ENCODE peak calls at places on chromosomes 6 and 20, in four cellular contexts. One of them, this sample, is unnamed.

GRCh38 chr6:148885154-148885870 is 138.5 kb downstream of the UST start:
- DNase-seq in HepG2: no peak
- DNase-seq in GM12878: no peak
- DNase-seq in K562: no peak
- DNase-seq in this sample: no peak

GRCh38 chr6:89432875-89433636 is at the start of gene ANKRD6:
- DNase-seq in HepG2: peak
- DNase-seq in GM12878: peak
- DNase-seq in K562: peak
- DNase-seq in this sample: peak

GRCh38 chr20:17568972-17569471 is 853 bp upstream of the DSTN start:
- DNase-seq in HepG2: peak
- DNase-seq in GM12878: no peak
- DNase-seq in K562: peak
- DNase-seq in this sample: peak

GRCh38 chr6:30213999-30214982 is 1.1 kb upstream of the TRIM26 start:
- DNase-seq in HepG2: peak
- DNase-seq in GM12878: peak
- DNase-seq in K562: peak
- DNase-seq in this sample: peak

GRCh38 chr20:43744966-43745733 is 18.3 kb upstream of the GTSF1L start:
- DNase-seq in HepG2: no peak
- DNase-seq in GM12878: no peak
- DNase-seq in K562: no peak
- DNase-seq in this sample: no peak

GRCh38 chr20:48841861-48842529 is 14.2 kb upstream of the PREX1 start:
- DNase-seq in HepG2: no peak
- DNase-seq in GM12878: no peak
- DNase-seq in K562: peak
- DNase-seq in this sample: no peak

GRCh38 chr20:40275738-40276137 is 413.3 kb downstream of the MAFB start:
- DNase-seq in HepG2: no peak
- DNase-seq in GM12878: no peak
- DNase-seq in K562: no peak
- DNase-seq in this sample: no peak

GRCh38 chr6:109165392-109165964 is 70.2 kb downstream of the CEP57L1 start:
- DNase-seq in HepG2: peak
- DNase-seq in GM12878: no peak
- DNase-seq in K562: no peak
- DNase-seq in this sample: no peak

GRCh38 chr20:62876826-62877728 is 15.5 kb upstream of the TCFL5 start:
- DNase-seq in HepG2: no peak
- DNase-seq in GM12878: no peak
- DNase-seq in K562: no peak
- DNase-seq in this sample: peak

GRCh38 chr6:36961441-36962430 is 7.2 kb downstream of the PI16 start:
- DNase-seq in HepG2: no peak
- DNase-seq in GM12878: no peak
- DNase-seq in K562: peak
- DNase-seq in this sample: no peak

GRCh38 chr6:129203190-129203900 is 320.4 kb downstream of the LAMA2 start:
- DNase-seq in HepG2: no peak
- DNase-seq in GM12878: no peak
- DNase-seq in K562: no peak
- DNase-seq in this sample: no peak

GRCh38 chr20:58192567-58192966 is 35.9 kb downstream of the ANKRD60 start:
- DNase-seq in HepG2: no peak
- DNase-seq in GM12878: no peak
- DNase-seq in K562: peak
- DNase-seq in this sample: peak

GRCh38 chr20:34891166-34892062 is 15.0 kb downstream of the ACSS2 start:
- DNase-seq in HepG2: no peak
- DNase-seq in GM12878: no peak
- DNase-seq in K562: no peak
- DNase-seq in this sample: no peak

GRCh38 chr6:148470606-148471299 is 128.1 kb downstream of the SASH1 start:
- DNase-seq in HepG2: no peak
- DNase-seq in GM12878: no peak
- DNase-seq in K562: no peak
- DNase-seq in this sample: no peak

GRCh38 chr6:170210026-170210390 is 80.9 kb downstream of the DLL1 start:
- DNase-seq in HepG2: no peak
- DNase-seq in GM12878: no peak
- DNase-seq in K562: no peak
- DNase-seq in this sample: no peak

GRCh38 chr20:18237682-18238081 is 50.6 kb upstream of the ZNF133 start:
- DNase-seq in HepG2: no peak
- DNase-seq in GM12878: no peak
- DNase-seq in K562: no peak
- DNase-seq in this sample: no peak

GRCh38 chr6:2245954-2246863 is 804 bp upstream of the GMDS start:
- DNase-seq in HepG2: peak
- DNase-seq in GM12878: no peak
- DNase-seq in K562: peak
- DNase-seq in this sample: peak

GRCh38 chr6:55913213-55914195 is 38.1 kb upstream of the BMP5 start:
- DNase-seq in HepG2: no peak
- DNase-seq in GM12878: no peak
- DNase-seq in K562: no peak
- DNase-seq in this sample: no peak

GRCh38 chr20:18032977-18033892 is 24.5 kb downstream of the OVOL2 start:
- DNase-seq in HepG2: peak
- DNase-seq in GM12878: no peak
- DNase-seq in K562: no peak
- DNase-seq in this sample: no peak

GRCh38 chr20:51752343-51752951 is 15.7 kb downstream of the ATP9A start:
- DNase-seq in HepG2: peak
- DNase-seq in GM12878: no peak
- DNase-seq in K562: no peak
- DNase-seq in this sample: no peak

GRCh38 chr20:16708590-16708989 is 21.2 kb upstream of the SNRPB2 start:
- DNase-seq in HepG2: no peak
- DNase-seq in GM12878: no peak
- DNase-seq in K562: no peak
- DNase-seq in this sample: no peak

GRCh38 chr6:27795697-27796494 is 116.3 kb downstream of the OR2B2 start:
- DNase-seq in HepG2: peak
- DNase-seq in GM12878: peak
- DNase-seq in K562: peak
- DNase-seq in this sample: no peak
- TF ChIP-seq TCF7 in HepG2: no peak
- TF ChIP-seq TCF7 in GM12878: peak
- TF ChIP-seq TCF7 in K562: no peak
- TF ChIP-seq TCF7 in this sample: no peak

GRCh38 chr20:38421915-38422314 is 13.2 kb downstream of the SNHG17 start:
- DNase-seq in HepG2: no peak
- DNase-seq in GM12878: no peak
- DNase-seq in K562: no peak
- DNase-seq in this sample: no peak
- TF ChIP-seq TCF7 in HepG2: no peak
- TF ChIP-seq TCF7 in GM12878: no peak
- TF ChIP-seq TCF7 in K562: no peak
- TF ChIP-seq TCF7 in this sample: no peak

DNA sequence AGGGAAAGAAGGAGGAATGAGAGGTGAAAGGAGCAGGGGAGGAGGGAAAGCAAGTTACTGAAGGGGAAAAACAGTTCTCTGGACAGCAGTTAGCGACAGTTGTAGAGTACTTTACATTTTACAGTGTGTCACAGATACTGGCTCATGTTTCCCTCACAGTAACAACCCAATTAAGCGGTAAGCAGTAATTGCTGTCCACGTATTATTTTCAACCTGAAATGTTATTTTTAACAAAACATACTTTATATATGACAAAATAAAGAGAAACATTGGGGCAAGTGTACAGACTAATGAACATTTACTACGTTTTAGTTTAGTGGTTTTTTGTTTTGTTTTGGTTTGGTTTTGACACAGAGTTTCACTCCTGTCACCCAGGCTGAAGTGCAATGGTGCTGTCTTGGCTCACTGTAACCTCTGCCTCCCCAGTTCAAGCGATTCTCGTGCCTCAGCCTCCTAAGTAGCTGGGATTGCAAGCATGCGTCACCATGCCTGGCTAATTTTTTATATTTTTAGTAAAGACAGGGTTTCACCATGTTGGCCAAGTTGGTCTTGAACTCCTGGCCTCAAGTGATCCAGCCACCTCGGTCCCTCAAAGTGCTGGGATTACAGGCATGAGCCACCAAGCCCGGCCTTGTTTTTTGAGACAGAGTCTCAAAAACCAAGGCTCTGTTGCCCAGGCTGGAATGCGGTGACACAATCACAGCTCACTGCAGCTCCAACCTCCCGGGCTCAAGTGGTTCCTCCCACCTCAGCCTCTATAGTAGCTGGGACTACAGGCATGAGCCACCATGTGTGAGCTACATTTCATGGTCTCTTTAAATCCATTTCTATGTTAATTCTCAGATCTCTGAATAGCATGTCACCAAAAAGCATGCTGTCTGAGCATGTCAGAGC is 22.6 kb upstream of the BTN3A2 start:
- DNase-seq in HepG2: no peak
- DNase-seq in GM12878: no peak
- DNase-seq in K562: no peak
- DNase-seq in this sample: peak
- TF ChIP-seq TCF7 in HepG2: no peak
- TF ChIP-seq TCF7 in GM12878: no peak
- TF ChIP-seq TCF7 in K562: no peak
- TF ChIP-seq TCF7 in this sample: no peak

GRCh38 chr6:156833755-156834154 is 56.6 kb downstream of the ARID1B start:
- DNase-seq in HepG2: no peak
- DNase-seq in GM12878: no peak
- DNase-seq in K562: no peak
- DNase-seq in this sample: no peak
- TF ChIP-seq TCF7 in HepG2: no peak
- TF ChIP-seq TCF7 in GM12878: peak
- TF ChIP-seq TCF7 in K562: no peak
- TF ChIP-seq TCF7 in this sample: no peak

GRCh38 chr6:135390450-135390849 is 107.1 kb downstream of the AHI1 start:
- DNase-seq in HepG2: no peak
- DNase-seq in GM12878: no peak
- DNase-seq in K562: no peak
- DNase-seq in this sample: no peak

GRCh38 chr6:135397172-135397952 is 100.2 kb downstream of the AHI1 start:
- DNase-seq in HepG2: no peak
- DNase-seq in GM12878: no peak
- DNase-seq in K562: no peak
- DNase-seq in this sample: no peak

DNA sequence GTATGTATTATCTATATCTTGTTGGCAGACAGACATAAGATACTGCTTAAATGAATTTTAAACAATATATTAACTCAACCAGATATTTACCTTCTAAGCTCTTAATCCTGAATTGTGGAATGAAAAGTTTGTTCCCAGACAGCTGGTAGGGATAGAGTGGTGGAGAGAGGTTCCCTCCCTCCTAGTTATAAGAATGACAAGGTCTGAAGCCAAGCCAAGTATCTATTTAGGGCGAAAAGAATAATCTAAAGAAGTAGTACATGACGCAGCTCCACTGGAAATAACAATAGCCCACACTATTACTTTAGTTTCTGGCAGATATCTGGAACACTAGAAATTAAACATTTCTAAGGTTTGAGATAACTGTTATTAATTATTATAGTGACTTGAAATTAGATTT is 104.3 kb downstream of the AHI1 start:
- DNase-seq in HepG2: no peak
- DNase-seq in GM12878: no peak
- DNase-seq in K562: no peak
- DNase-seq in this sample: no peak
- TF ChIP-seq TCF7 in HepG2: no peak
- TF ChIP-seq TCF7 in GM12878: no peak
- TF ChIP-seq TCF7 in K562: no peak
- TF ChIP-seq TCF7 in this sample: no peak

This sample was measured in WTC11.